ENCODE peak calls at places on chromosomes 11 and 22, in four cellular contexts. Y is H1, J is HepG2, O is K562. V is an unnamed sample.

GRCh38 chr11:37277896-37278465 is 679.9 kb upstream of the RAG2 start:
- DNase-seq in O (no peak), J (no peak), Y (no peak), V (no peak)

GRCh38 chr22:38104084-38104483 is 6.4 kb downstream of the BAIAP2L2 start:
- DNase-seq in J (no peak), Y (no peak), O (peak), V (no peak)

GRCh38 chr11:88015170-88015569 is 160.1 kb downstream of the RAB38 start:
- DNase-seq in O (no peak), J (no peak), Y (no peak), V (no peak)

GRCh38 chr11:103803062-103803461 is 233.4 kb upstream of the DDI1 start:
- DNase-seq in J (no peak), Y (no peak), O (no peak), V (no peak)

GRCh38 chr22:26592368-26593015 is 2.6 kb upstream of the TPST2 start:
- DNase-seq in O (no peak), J (no peak), Y (no peak), V (peak)

GRCh38 chr11:10459029-10459970 is 4.2 kb downstream of the AMPD3 start:
- DNase-seq in Y (no peak), J (no peak), O (peak), V (peak)

GRCh38 chr11:128198206-128198605 is 389.2 kb downstream of the ETS1 start:
- DNase-seq in Y (no peak), O (no peak), J (no peak), V (no peak)

GRCh38 chr22:21642584-21643448 is 714 bp downstream of the SDF2L1 start:
- DNase-seq in Y (no peak), O (peak), J (peak), V (no peak)

GRCh38 chr11:44312876-44313275 is 2.9 kb upstream of the ALX4 start:
- DNase-seq in Y (no peak), J (no peak), O (no peak), V (no peak)

GRCh38 chr22:43923191-43923590 is 414 bp upstream of the PNPLA3 start:
- DNase-seq in Y (no peak), J (no peak), O (no peak), V (no peak)

GRCh38 chr11:116309446-116309845 is 463.3 kb downstream of the BUD13 start:
- DNase-seq in O (no peak), J (no peak), Y (no peak), V (no peak)

GRCh38 chr11:27507561-27508322 is 1.2 kb upstream of the LIN7C start:
- DNase-seq in Y (no peak), J (no peak), O (no peak), V (no peak)

GRCh38 chr22:39524753-39525657 is 4.6 kb downstream of the ATF4 start:
- DNase-seq in O (no peak), J (no peak), Y (no peak), V (no peak)

GRCh38 chr11:76030973-76031590 is 175.2 kb downstream of the WNT11 start:
- DNase-seq in Y (no peak), O (no peak), J (no peak), V (no peak)

GRCh38 chr11:88666364-88666763 is 328.8 kb upstream of the CTSC start:
- DNase-seq in J (no peak), O (no peak), Y (no peak), V (no peak)

GRCh38 chr22:40263191-40263590 is 83.1 kb upstream of the ADSL start:
- DNase-seq in O (peak), Y (no peak), J (no peak), V (no peak)

GRCh38 chr11:64863381-64864060 is 14.9 kb downstream of the EHD1 start:
- DNase-seq in Y (no peak), J (no peak), O (no peak), V (no peak)

DNA sequence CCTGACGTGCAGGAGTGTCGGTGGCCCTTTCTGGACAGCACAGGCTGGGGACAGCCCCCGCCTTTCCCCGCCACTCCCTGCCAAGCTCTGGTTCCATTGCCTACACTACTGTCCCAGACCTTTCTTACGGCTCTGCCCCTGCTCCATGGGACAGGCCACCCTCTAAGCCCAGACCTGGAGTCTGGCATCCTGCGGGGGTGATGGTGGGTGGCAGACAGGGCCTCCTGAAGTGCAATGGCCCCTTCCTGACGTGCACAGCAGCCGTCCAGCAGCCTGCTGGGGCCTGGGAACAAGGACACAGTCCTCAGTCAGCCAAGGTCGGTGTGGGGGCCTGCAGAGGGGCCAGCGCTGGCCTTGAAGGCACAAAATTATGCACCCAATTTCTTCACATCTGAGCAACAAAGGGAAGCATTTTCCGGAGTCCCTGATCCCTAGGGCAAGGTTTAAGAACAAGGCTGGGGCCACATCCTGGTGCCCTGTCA is 79.7 kb upstream of the KCNQ1OT1 start:
- DNase-seq in Y (no peak), J (no peak), O (peak), V (no peak)
- TF ChIP-seq KDM1A in Y (no peak), J (no peak), O (no peak), V (no peak)

GRCh38 chr22:30453731-30454510 is 17.9 kb downstream of the SEC14L3 start:
- DNase-seq in O (no peak), Y (no peak), J (no peak), V (no peak)
- TF ChIP-seq SP1 in O (no peak), Y (no peak), J (no peak), V (no peak)

GRCh38 chr11:100932474-100933100 is 197.0 kb downstream of the PGR start:
- DNase-seq in O (no peak), Y (no peak), J (peak), V (no peak)

GRCh38 chr11:100927579-100927978 is 202.0 kb downstream of the PGR start:
- DNase-seq in J (no peak), O (no peak), Y (no peak), V (no peak)

GRCh38 chr11:100928426-100928825 is 201.2 kb downstream of the PGR start:
- DNase-seq in Y (no peak), J (no peak), O (no peak), V (no peak)

GRCh38 chr11:100930185-100930778 is 199.3 kb downstream of the PGR start:
- DNase-seq in Y (no peak), O (peak), J (peak), V (no peak)

DNA sequence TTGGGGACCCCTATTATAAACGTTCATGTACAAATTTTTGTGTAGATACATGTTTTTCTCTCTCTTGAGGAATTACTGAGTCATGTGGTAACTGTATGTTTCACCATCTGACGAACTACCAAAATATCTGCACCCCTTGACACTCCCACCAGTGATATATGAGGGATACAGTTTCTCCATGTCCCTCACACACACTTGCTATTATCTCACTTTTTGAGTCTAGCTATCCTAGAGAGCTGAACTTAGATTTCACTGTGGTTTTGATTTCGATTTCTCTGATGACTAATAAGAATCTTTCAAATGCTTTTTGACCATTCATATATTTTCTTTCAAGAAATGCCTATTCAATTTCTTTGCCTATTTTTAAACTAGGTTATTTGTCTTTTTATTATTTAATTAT is 200.2 kb downstream of the PGR start:
- DNase-seq in J (no peak), Y (no peak), O (no peak), V (no peak)
- TF ChIP-seq KDM1A in J (no peak), Y (no peak), O (no peak), V (no peak)

GRCh38 chr11:57239348-57239747 is 2.3 kb upstream of the APLNR start:
- DNase-seq in O (no peak), Y (no peak), J (no peak), V (no peak)

GRCh38 chr11:57240757-57241156 is 3.7 kb upstream of the APLNR start:
- DNase-seq in O (no peak), J (no peak), Y (no peak), V (no peak)

GRCh38 chr11:57240007-57240406 is 3.0 kb upstream of the APLNR start:
- DNase-seq in O (no peak), Y (no peak), J (no peak), V (no peak)

GRCh38 chr11:57235761-57236703 is 1.0 kb downstream of the APLNR start:
- DNase-seq in O (no peak), Y (no peak), J (no peak), V (no peak)

DNA sequence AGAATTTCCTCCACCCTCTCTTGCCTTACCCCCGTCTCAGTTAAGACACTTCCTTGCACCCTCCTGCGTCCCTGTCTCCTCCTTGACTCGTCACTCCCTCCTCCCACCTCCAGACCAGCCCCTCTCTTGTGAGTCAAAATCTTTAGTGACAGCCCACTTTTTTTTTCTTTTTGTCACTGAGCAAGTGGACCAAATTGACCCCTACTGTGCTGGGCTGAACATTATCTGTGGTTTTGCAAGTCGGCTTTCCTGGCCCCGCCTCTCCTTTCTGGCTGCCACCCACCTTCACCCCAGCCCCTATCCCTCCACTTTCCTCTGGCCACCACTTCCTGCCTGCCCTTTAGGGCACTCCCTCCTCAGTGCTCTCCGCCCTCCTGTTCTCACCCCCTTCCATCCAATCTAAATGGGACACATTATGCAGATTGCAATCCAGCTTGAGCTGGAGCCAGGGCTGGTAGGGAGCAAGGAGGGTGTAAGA is at the start of gene APLNR:
- DNase-seq in Y (no peak), O (peak), J (no peak), V (no peak)
- TF ChIP-seq SP1 in Y (no peak), O (no peak), J (no peak), V (no peak)

DNA sequence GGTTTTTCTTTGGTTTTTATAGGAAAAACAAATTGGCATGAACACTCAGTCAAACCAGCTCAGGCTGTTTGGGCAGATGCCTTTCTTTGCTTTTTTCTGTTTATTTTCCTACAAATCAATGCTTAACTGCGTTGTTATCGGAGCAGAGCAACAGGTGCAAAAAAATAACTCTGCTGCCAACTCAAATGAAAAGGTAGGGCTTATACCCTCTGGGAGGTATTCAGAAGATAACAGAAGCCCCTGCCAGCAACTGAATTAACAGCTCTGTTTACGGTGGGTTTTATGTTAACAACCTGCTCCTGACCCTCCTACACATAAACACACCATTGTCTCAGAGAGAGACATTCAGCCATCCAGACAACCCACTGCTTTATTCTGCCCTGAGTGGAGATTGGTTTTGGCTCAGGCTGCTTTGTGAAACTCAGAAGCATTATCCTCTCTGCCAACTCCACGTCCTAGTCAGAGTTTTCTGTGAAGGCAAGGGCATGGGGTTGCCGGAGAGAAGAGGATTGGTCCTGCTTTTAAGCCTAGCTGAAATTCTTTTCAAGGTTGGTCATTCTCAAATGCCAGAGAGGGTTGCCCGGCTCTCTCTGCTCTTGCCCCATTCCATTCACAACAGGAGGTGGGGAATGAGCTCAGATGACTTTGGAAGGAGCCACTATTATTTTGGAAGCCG is 11.3 kb downstream of the EHF start:
- DNase-seq in Y (no peak), J (no peak), O (no peak), V (no peak)
- TF ChIP-seq KDM1A in Y (no peak), J (no peak), O (no peak), V (no peak)

GRCh38 chr22:36554101-36554500 is 25.1 kb upstream of the EIF3D start:
- DNase-seq in J (no peak), Y (no peak), O (no peak), V (no peak)
- TF ChIP-seq SP1 in J (no peak), Y (no peak), O (no peak), V (no peak)

GRCh38 chr11:121950160-121950559 is 165.9 kb downstream of the BLID start:
- DNase-seq in Y (no peak), O (no peak), J (peak), V (no peak)
- TF ChIP-seq KDM1A in Y (no peak), O (no peak), J (no peak), V (no peak)

GRCh38 chr11:126440276-126440675 is 84.8 kb downstream of the ST3GAL4 start:
- DNase-seq in O (no peak), Y (no peak), J (no peak), V (no peak)

GRCh38 chr11:126438691-126439090 is 83.2 kb downstream of the ST3GAL4 start:
- DNase-seq in O (peak), Y (no peak), J (no peak), V (no peak)

GRCh38 chr11:126437731-126438130 is 82.2 kb downstream of the ST3GAL4 start:
- DNase-seq in Y (no peak), O (no peak), J (no peak), V (no peak)

GRCh38 chr11:126436209-126436608 is 80.7 kb downstream of the ST3GAL4 start:
- DNase-seq in Y (no peak), J (no peak), O (no peak), V (no peak)

DNA sequence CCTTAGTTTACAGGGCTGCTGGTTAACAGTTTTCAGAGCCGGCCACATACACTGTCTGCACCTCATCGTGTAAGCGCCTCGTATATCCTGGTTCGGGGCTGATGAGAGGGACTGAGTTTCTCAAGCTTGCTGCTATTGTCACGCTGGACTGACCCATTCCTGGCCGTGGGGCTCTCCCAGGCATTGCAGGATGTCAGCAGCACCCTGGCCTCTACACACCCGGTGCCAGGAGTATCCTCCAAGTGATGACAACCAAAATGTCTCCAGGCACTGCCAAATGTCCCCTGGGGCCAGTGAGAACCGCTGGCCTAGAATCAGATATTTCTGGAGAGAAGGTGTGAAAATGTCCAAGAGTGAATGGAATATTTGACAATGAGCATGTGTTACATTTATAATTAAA is 82.8 kb downstream of the ST3GAL4 start:
- DNase-seq in J (no peak), O (no peak), Y (no peak), V (no peak)
- TF ChIP-seq SP1 in J (no peak), O (no peak), Y (no peak), V (no peak)